ENCODE peak calls at places on chromosomes 13 and 19, in eight cellular contexts. S is astrocyte of the spinal cord, T is esophagus muscularis mucosa, L is A549, X is IMR-90, U is tibial nerve, B is A673, A is osteoblast. D is an unnamed sample.

GRCh38 chr13:72959643-72960042 is 99.2 kb upstream of the KLF5 start:
- DNase-seq in S (peak; percentile 24), T (no peak), L (no peak), X (peak; percentile 48), U (no peak), B (peak; percentile 2), A (peak; percentile 36), D (peak; percentile 57)

GRCh38 chr13:113399755-113400149 is 35.8 kb upstream of the GRTP1 start:
- DNase-seq in S (no peak), T (no peak), L (no peak), X (no peak), U (no peak), B (no peak), A (peak; percentile 8), D (no peak)

GRCh38 chr19:51501594-51502263 is at the start of gene SIGLEC12:
- DNase-seq in S (no peak), T (no peak), L (no peak), X (no peak), U (no peak), B (no peak), A (no peak), D (no peak)

GRCh38 chr13:24005711-24006281 is 108.5 kb upstream of the C1QTNF9B start:
- DNase-seq in S (no peak), T (no peak), L (no peak), X (no peak), U (no peak), B (no peak), A (peak; percentile 19), D (no peak)

GRCh38 chr13:111981446-111982165 is 85.3 kb upstream of the SOX1 start:
- DNase-seq in S (no peak), T (no peak), L (no peak), X (no peak), U (no peak), B (no peak), A (no peak), D (no peak)

GRCh38 chr13:92769064-92769463 is 457.5 kb upstream of the GPC6 start:
- DNase-seq in S (no peak), T (no peak), L (no peak), X (peak; percentile 4), U (no peak), B (peak; percentile 16), A (no peak), D (peak; percentile 47)

GRCh38 chr19:30444253-30444671 is 72.1 kb downstream of the ZNF536 start:
- DNase-seq in S (no peak), T (no peak), L (no peak), X (no peak), U (no peak), B (no peak), A (no peak), D (no peak)

GRCh38 chr19:2711175-2711936 is 8.9 kb upstream of the GNG7 start:
- DNase-seq in S (peak; percentile 50), T (no peak), L (no peak), X (peak; percentile 95), U (no peak), B (no peak), A (peak; percentile 99), D (peak; percentile 82)

GRCh38 chr13:32409561-32410440 is 18.1 kb downstream of the N4BP2L1 start:
- DNase-seq in S (peak; percentile 63), T (no peak), L (no peak), X (peak; percentile 63), U (peak; percentile 23), B (no peak), A (no peak), D (peak; percentile 87)

GRCh38 chr13:41244555-41244954 is 18.8 kb downstream of the MTRF1 start:
- DNase-seq in S (no peak), T (no peak), L (no peak), X (peak; percentile 56), U (no peak), B (no peak), A (no peak), D (peak; percentile 5)

GRCh38 chr13:110055089-110055488 is 251.9 kb downstream of the COL4A1 start:
- DNase-seq in S (peak; percentile 27), T (no peak), L (no peak), X (peak; percentile 18), U (no peak), B (no peak), A (peak; percentile 21), D (no peak)

GRCh38 chr19:13071444-13072205 is 31.0 kb downstream of the LYL1 start:
- DNase-seq in S (no peak), T (no peak), L (no peak), X (no peak), U (no peak), B (no peak), A (no peak), D (no peak)

GRCh38 chr19:46861691-46862503 is 1.1 kb downstream of the ARHGAP35 start:
- DNase-seq in S (peak; percentile 23), T (no peak), L (no peak), X (no peak), U (no peak), B (peak; percentile 28), A (peak; percentile 67), D (peak; percentile 28)

DNA sequence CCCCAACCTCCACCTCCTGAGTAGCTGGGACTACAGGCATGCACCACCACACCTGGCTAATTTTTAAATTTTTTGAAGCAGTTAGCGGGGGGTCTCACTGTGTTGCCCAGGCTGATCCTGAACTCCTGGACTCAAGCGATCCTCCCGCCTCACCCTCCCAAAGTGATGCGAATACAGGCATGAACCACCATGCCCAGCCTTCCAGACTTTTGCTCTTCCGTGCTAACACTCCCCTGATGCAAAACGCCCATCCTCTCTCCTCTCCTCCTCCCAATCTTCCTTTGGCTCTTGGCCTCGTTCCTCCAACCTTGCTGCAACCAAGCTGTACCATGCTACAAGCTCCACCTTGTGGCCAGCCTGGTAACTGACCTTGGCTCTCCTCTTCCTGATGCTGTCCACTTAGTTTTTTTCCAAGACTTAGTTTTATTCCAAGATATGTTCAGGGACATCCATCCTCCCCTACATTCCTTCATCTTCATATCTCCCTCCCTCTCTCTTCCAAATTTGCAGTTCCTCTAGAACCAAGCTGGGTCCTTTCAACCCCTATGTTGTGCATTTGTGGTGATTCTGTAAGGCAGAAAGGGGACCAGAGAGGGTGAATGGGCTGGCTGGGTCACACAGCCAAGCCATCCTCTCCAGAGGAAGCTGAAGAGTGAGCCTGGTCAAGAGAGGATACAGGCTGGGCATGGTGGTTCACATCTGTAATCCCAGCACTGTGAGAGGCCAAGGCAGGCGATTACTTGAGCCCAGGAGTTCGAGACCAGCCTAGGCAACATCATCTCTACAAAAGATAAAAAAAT is 32.8 kb downstream of the TINCR start:
- DNase-seq in S (no peak), T (no peak), L (peak; percentile 59), X (peak; percentile 12), U (no peak), B (peak; percentile 48), A (peak; percentile 30), D (peak; percentile 32)
- TF ChIP-seq CTCF in S (peak; percentile 57), T (no peak), L (peak; percentile 13), X (peak; percentile 33), U (no peak), B (peak; percentile 68), A (peak; percentile 39), D (peak; percentile 47)

DNA sequence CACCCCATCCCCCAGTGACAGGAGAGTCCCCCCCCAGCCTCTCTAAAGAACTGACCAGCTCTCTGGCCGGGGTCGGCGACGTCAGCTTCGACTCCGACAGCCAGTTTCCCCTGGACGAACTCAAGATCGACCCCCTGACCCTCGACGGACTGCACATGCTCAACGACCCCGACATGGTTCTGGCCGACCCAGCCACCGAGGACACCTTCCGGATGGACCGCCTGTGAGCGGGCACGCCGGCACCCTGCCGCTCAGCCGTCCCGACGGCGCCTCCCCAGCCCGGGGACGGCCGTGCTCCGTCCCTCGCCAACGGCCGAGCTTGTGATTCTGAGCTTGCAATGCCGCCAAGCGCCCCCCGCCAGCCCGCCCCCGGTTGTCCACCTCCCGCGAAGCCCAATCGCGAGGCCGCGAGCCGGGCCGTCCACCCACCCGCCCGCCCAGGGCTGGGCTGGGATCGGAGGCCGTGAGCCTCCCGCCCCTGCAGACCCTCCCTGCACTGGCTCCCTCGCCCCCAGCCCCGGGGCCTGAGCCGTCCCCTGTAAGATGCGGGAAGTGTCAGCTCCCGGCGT is 13.9 kb downstream of the COMP start:
- DNase-seq in S (no peak), T (no peak), L (no peak), X (no peak), U (no peak), B (no peak), A (peak; percentile 44), D (no peak)
- H3K4me3 ChIP-seq in S (no peak overlapping the region), T (no peak overlapping the region), L (no peak overlapping the region), X (no peak overlapping the region), U (no peak overlapping the region), B (no peak overlapping the region), A (no peak overlapping the region), D (no peak overlapping the region)

GRCh38 chr13:52646967-52647366 is 4.7 kb downstream of the HNRNPA1L2 start:
- DNase-seq in S (no peak), T (no peak), L (no peak), X (no peak), U (no peak), B (no peak), A (peak; percentile 35), D (no peak)

GRCh38 chr13:52650731-52651130 is 1.9 kb upstream of the SUGT1 start:
- DNase-seq in S (no peak), T (no peak), L (no peak), X (no peak), U (no peak), B (no peak), A (no peak), D (no peak)

GRCh38 chr13:52652980-52653303 is 306 bp downstream of the SUGT1 start:
- DNase-seq in S (no peak), T (no peak), L (no peak), X (no peak), U (no peak), B (no peak), A (peak; percentile 57), D (no peak)

GRCh38 chr13:52651880-52652169 is 811 bp upstream of the SUGT1 start:
- DNase-seq in S (no peak), T (no peak), L (no peak), X (no peak), U (no peak), B (no peak), A (no peak), D (no peak)

DNA sequence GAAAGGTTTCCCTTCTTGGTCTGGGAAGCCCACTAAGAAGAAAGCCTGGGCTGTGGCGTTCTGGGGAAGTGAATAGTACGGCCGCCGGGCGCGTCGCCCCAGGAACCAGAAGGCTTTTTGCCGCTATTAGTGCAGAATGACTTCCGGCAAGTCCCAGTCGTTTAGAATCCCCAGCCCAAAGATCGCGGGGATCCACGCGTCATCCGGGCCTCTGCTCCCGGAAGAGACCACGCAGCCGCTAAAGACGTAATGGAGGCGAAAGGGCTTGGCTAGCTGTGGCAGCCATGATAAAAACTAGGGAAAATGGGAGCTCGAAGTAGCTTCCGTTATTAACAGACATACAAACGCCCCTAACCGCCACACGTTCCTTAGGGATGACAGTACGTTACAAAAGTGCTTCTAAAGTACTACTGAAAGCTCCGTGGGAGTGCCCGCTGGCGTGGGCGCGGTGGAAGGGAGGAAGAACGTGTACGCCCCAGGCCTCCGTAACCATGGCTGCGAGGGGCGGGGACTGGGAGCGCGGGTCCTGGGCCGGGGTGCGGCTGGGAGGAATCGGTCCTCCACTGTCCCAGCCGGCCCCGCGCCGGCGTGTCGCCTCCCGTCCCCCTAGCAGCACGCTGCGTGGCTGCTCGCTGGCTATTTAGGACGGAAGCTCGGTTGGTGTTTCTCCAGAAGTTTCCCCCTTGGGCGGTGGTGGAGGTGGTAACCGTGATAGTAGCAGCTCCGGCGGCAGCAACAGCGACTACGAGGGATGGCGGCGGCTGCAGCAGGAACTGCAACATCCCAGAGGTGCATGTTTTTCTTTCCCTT is at the start of gene SUGT1:
- DNase-seq in S (peak; percentile 99), T (peak; percentile 98), L (peak; percentile 96), X (peak; percentile 97), U (peak; percentile 93), B (peak; percentile 99), A (peak; percentile 96), D (peak; percentile 97)
- TF ChIP-seq CTCF in S (peak; percentile 78), T (peak; percentile 51), L (peak; percentile 40), X (peak; percentile 68), U (peak; percentile 47), B (peak; percentile 77), A (peak; percentile 68), D (peak; percentile 75)

GRCh38 chr13:26895081-26895807 is 134.7 kb upstream of the GPR12 start:
- DNase-seq in S (no peak), T (no peak), L (no peak), X (no peak), U (no peak), B (no peak), A (peak; percentile 31), D (peak; percentile 3)
- H3K4me3 ChIP-seq in S (no peak overlapping the region), T (no peak overlapping the region), L (no peak overlapping the region), X (no peak overlapping the region), U (no peak overlapping the region), B (no peak overlapping the region), A (no peak overlapping the region), D (no peak overlapping the region)

D was measured in cardiac fibroblast.